ENCODE peak calls at places on chromosomes 2 and 18, in four cellular contexts. Q, Z, I and Y are unnamed samples.
A peak's percentile ranks its signal among the peaks of the same experiment; 100 is the strongest.

GRCh38 chr18:62814114-62814759 is 98.9 kb downstream of the PHLPP1 start:
- DNase-seq in I (no peak), Q (no peak), Z (no peak), Y (no peak)

GRCh38 chr2:1548910-1549673 is 135.8 kb downstream of the TPO start:
- DNase-seq in Z (no peak), Q (no peak), I (no peak), Y (no peak)

GRCh38 chr2:234678721-234679120 is 181.8 kb upstream of the ARL4C start:
- DNase-seq in Q (no peak), Z (no peak), I (no peak), Y (no peak)

GRCh38 chr2:240137596-240138274 is 1.6 kb upstream of the COPS9 start:
- DNase-seq in Q (no peak), Z (no peak), I (no peak), Y (no peak)

GRCh38 chr2:119638891-119639539 is 40.0 kb upstream of the TMEM177 start:
- DNase-seq in I (no peak), Q (peak; percentile 47), Z (no peak), Y (no peak)

GRCh38 chr2:165634855-165635254 is 159.2 kb downstream of the GALNT3 start:
- DNase-seq in I (no peak), Q (peak; percentile 35), Z (peak; percentile 59), Y (no peak)

GRCh38 chr2:128202791-128203190 is 111.8 kb downstream of the UGGT1 start:
- DNase-seq in Q (no peak), Z (no peak), I (no peak), Y (no peak)

GRCh38 chr2:96580771-96581170 is 44.2 kb downstream of the ARID5A start:
- DNase-seq in Z (no peak), Q (no peak), I (no peak), Y (no peak)

GRCh38 chr2:235066895-235067294 is 115.1 kb downstream of the SH3BP4 start:
- DNase-seq in I (no peak), Z (no peak), Q (peak; percentile 65), Y (no peak)

GRCh38 chr2:197495433-197496134 is 4.1 kb downstream of the HSPD1 start:
- DNase-seq in Q (no peak), I (no peak), Z (no peak), Y (no peak)

GRCh38 chr2:225543626-225544025 is 144.1 kb downstream of the NYAP2 start:
- DNase-seq in Z (no peak), I (no peak), Q (no peak), Y (no peak)

GRCh38 chr2:241966671-241967070 is 97.1 kb downstream of the RTP5 start:
- DNase-seq in Q (no peak), I (no peak), Z (no peak), Y (no peak)

GRCh38 chr2:68251855-68252406 is 401 bp downstream of the PPP3R1 start:
- DNase-seq in Q (peak; percentile 33), Z (peak; percentile 33), I (peak; percentile 24), Y (no peak)

GRCh38 chr2:70420005-70420580 is 118.2 kb upstream of the FAM136A start:
- DNase-seq in I (peak; percentile 46), Z (no peak), Q (peak; percentile 12), Y (peak; percentile 78)

GRCh38 chr18:50638623-50639398 is 78.9 kb downstream of the MAPK4 start:
- DNase-seq in Z (no peak), Q (no peak), I (no peak), Y (no peak)

GRCh38 chr18:56522826-56523225 is 115.6 kb downstream of the TXNL1 start:
- DNase-seq in Z (no peak), Q (no peak), I (no peak), Y (no peak)

GRCh38 chr2:157989227-157989626 is 112.4 kb upstream of the UPP2 start:
- DNase-seq in I (no peak), Z (no peak), Q (no peak), Y (no peak)

GRCh38 chr18:75346671-75347070 is 80.8 kb downstream of the SMIM21 start:
- DNase-seq in Z (no peak), I (no peak), Q (no peak), Y (no peak)

GRCh38 chr2:223786943-223787342 is 50.4 kb downstream of the AP1S3 start:
- DNase-seq in I (no peak), Q (no peak), Z (no peak), Y (no peak)

GRCh38 chr2:168338803-168339437 is 91.5 kb upstream of the STK39 start:
- DNase-seq in Q (no peak), I (no peak), Z (no peak), Y (no peak)

GRCh38 chr2:225328192-225328591 is 71.3 kb upstream of the NYAP2 start:
- DNase-seq in Q (no peak), I (no peak), Z (no peak), Y (no peak)

GRCh38 chr2:72955188-72956049 is 38.1 kb downstream of the EMX1 start:
- DNase-seq in Q (peak; percentile 87), Z (no peak), I (no peak), Y (peak; percentile 46)

GRCh38 chr2:3523551-3524041 is 4.3 kb upstream of the ADI1 start:
- DNase-seq in Z (no peak), Q (no peak), I (no peak), Y (no peak)

GRCh38 chr2:195561205-195562032 is 95.6 kb upstream of the SLC39A10 start:
- DNase-seq in I (no peak), Z (no peak), Q (no peak), Y (no peak)

GRCh38 chr2:122255924-122256323 is 500.5 kb downstream of the TSN start:
- DNase-seq in Z (no peak), I (no peak), Q (no peak), Y (no peak)

DNA sequence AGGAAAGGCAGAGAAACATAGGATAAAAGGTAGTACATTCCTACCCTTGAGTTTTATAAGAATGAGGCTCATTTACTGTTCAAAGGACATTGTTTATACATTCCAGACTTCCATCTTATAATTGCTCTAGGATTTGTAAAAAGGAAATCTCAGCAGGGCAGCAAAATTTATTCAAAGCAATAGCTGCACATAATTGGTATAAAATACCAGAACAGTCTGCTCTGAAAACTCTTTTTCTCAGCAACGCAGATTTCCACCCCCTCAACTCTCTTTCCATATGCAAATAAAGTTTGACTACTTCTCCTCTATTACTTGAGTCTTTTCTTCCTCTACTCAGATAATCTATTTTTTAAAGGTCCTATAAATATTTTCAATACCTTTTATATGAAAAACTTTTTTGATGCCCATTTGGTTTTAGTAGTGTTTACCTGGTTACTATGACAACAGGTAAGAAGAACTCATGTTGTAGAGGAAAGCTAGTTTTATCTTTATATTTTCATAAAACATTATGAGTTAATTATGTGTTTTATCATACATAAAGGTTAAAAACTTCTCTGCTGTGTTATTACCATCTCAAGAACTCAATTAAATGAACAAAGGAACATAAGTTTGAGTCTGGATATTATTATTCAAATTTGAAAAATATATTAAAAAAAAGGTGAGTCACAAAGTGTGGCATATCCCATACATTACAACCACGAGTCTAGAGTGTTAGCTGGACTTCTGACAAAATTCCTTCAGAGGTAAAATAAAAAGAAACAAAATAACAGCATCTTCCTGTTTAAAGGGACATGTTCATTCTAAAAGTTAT is 19.9 kb downstream of the RBMS1 start:
- DNase-seq in Z (no peak), I (no peak), Q (no peak), Y (peak; percentile 21)
- H3K4me1 ChIP-seq in Z (no peaks in the 10 kb centered on the region), I (no peaks in the 10 kb centered on the region), Q (peaks cover 7% of the 10 kb centered on the region), Y (peaks cover 35% of the 10 kb centered on the region)

DNA sequence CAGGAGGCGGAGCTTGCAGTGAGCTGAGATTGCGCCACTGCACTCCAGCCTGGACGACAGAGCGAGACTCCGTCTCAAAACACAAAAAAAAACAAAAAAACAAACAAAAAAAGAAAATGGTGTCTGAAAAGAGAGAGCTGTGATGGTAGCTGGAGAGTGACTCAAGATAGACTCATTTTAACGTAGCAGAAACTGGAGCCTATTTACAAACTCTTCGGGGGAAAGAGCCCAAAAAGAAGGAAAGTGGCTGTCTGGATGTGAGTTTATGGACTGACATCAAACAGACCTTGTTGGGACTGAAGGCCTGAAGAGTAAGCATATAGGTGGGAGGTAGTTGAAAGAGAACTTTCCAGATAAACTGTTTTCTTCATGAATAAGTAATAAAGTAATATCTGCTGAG is 51.8 kb downstream of the LIMS1 start:
- DNase-seq in Z (no peak), I (no peak), Q (no peak), Y (no peak)
- H3K4me1 ChIP-seq in Z (peaks cover 3% of the 10 kb centered on the region), I (no peaks in the 10 kb centered on the region), Q (peaks cover 9% of the 10 kb centered on the region), Y (no peaks in the 10 kb centered on the region)

GRCh38 chr2:150472122-150472899 is 15.2 kb downstream of the RND3 start:
- DNase-seq in Q (no peak), Z (no peak), I (no peak), Y (no peak)

GRCh38 chr2:150467641-150467963 is 19.9 kb downstream of the RND3 start:
- DNase-seq in Z (no peak), Q (no peak), I (no peak), Y (no peak)

GRCh38 chr2:150470435-150470834 is 17.0 kb downstream of the RND3 start:
- DNase-seq in Q (no peak), Z (no peak), I (no peak), Y (no peak)

GRCh38 chr2:150468350-150468960 is 19.0 kb downstream of the RND3 start:
- DNase-seq in Q (no peak), Z (no peak), I (no peak), Y (no peak)

DNA sequence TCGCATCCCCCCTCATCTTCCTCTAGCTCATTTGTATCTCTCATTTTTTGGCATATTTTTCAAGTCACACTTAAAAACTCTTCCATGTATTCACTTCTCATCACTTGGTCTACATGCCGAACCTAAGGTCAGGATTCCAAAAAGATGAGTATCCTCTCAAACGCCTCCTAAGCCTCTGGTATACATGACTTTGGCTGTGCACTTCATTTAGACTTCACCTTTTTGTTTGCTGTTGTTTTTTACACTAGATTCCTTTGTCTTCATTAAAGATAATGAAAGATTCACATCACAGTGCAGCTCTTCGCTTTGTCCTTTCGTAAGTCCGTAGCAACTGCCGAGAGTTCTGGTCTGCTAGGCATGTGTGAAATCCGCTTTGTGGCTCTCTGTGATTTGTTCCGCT is 17.8 kb downstream of the RND3 start:
- DNase-seq in Q (no peak), Z (no peak), I (no peak), Y (no peak)
- H3K4me1 ChIP-seq in Q (peaks cover 2% of the 10 kb centered on the region), Z (no peaks in the 10 kb centered on the region), I (peaks cover 7% of the 10 kb centered on the region), Y (peaks cover 3% of the 10 kb centered on the region)

GRCh38 chr18:44766461-44766860 is 85.8 kb downstream of the SETBP1 start:
- DNase-seq in Z (no peak), Q (no peak), I (no peak), Y (no peak)

GRCh38 chr18:44763327-44763726 is 82.6 kb downstream of the SETBP1 start:
- DNase-seq in Q (no peak), Z (no peak), I (no peak), Y (no peak)

GRCh38 chr18:44767807-44768206 is 87.1 kb downstream of the SETBP1 start:
- DNase-seq in Q (no peak), I (no peak), Z (no peak), Y (no peak)

GRCh38 chr18:44765451-44765850 is 84.8 kb downstream of the SETBP1 start:
- DNase-seq in Z (no peak), Q (no peak), I (no peak), Y (no peak)

DNA sequence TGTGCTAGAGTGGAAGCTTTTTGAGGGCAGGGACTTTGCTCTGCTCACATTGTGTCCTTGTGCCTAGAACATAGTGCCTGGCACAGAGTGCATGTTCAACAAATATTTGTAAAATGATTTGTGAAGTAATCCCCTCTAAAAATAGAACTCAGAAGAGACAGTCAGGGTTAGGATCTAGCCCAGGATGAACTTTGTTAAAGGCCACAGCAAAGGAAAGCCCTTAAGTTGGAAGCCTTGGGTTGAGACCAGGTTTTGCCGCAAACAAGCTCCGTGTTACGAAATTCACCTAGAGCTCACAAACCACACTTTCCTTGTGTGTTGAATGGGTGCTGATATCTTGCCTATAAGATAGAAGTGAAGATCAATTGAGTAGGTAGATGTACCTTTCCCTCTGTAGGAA is 84.2 kb downstream of the SETBP1 start:
- DNase-seq in Z (no peak), Q (no peak), I (no peak), Y (no peak)
- H3K4me1 ChIP-seq in Z (no peaks in the 10 kb centered on the region), Q (no peaks in the 10 kb centered on the region), I (peaks cover 12% of the 10 kb centered on the region), Y (no peaks in the 10 kb centered on the region)